ENCODE peak calls at places on chromosomes 6 and 20, in nine cellular contexts. W, B, X, Q, N, C, V, F and S are unnamed samples. For H3K4me1, the result is how much of the 10 kb centered on the place peaks cover.

GRCh38 chr6:1315560-1316386 is 3.9 kb downstream of the FOXQ1 start:
- DNase-seq in W (no peak), B (no peak), X (no peak), Q (no peak), N (no peak), C (no peak), V (no peak), F (no peak), S (no peak)

GRCh38 chr6:1131285-1132079 is 180.4 kb upstream of the FOXQ1 start:
- DNase-seq in W (no peak), B (no peak), X (no peak), Q (peak), N (no peak), C (no peak), V (no peak), F (no peak), S (no peak)

GRCh38 chr6:141290871-141291270 is 841.9 kb upstream of the GJE1 start:
- DNase-seq in W (no peak), B (no peak), X (no peak), Q (no peak), N (no peak), C (no peak), V (no peak), F (no peak), S (no peak)

GRCh38 chr20:49280463-49281058 is 2.7 kb upstream of the ZNFX1 start:
- DNase-seq in W (no peak), B (no peak), X (no peak), Q (no peak), N (no peak), C (no peak), V (no peak), F (no peak), S (no peak)

GRCh38 chr6:38571721-38572120 is 68.0 kb downstream of the BTBD9 start:
- DNase-seq in W (no peak), B (no peak), X (no peak), Q (no peak), N (no peak), C (no peak), V (no peak), F (no peak), S (no peak)

GRCh38 chr6:148769304-148769968 is 22.6 kb downstream of the UST start:
- DNase-seq in W (no peak), B (no peak), X (no peak), Q (no peak), N (no peak), C (no peak), V (no peak), F (no peak), S (no peak)

GRCh38 chr6:144408151-144408550 is 123.0 kb downstream of the UTRN start:
- DNase-seq in W (no peak), B (no peak), X (no peak), Q (no peak), N (no peak), C (no peak), V (no peak), F (no peak), S (no peak)

GRCh38 chr6:106064766-106065165 is 21.4 kb upstream of the PRDM1 start:
- DNase-seq in W (no peak), B (peak), X (no peak), Q (no peak), N (no peak), C (no peak), V (no peak), F (no peak), S (no peak)

GRCh38 chr6:155943635-155944034 is 488.0 kb upstream of the NOX3 start:
- DNase-seq in W (no peak), B (no peak), X (no peak), Q (no peak), N (no peak), C (no peak), V (no peak), F (no peak), S (no peak)

GRCh38 chr6:111804627-111805235 is 68.5 kb downstream of the FYN start:
- DNase-seq in W (no peak), B (no peak), X (peak), Q (peak), N (no peak), C (peak), V (no peak), F (no peak), S (no peak)

GRCh38 chr20:50526403-50526989 is 16.3 kb downstream of the PTPN1 start:
- DNase-seq in W (no peak), B (peak), X (no peak), Q (no peak), N (no peak), C (no peak), V (no peak), F (no peak), S (no peak)

GRCh38 chr20:25117961-25118360 is 36.0 kb upstream of the VSX1 start:
- DNase-seq in W (no peak), B (peak), X (no peak), Q (no peak), N (no peak), C (no peak), V (no peak), F (no peak), S (no peak)

GRCh38 chr6:29964904-29965872 is 22.9 kb downstream of the HLA-A start:
- DNase-seq in W (peak), B (peak), X (peak), Q (peak), N (peak), C (peak), V (peak), F (peak), S (peak)

GRCh38 chr6:16764188-16764950 is 3.1 kb upstream of the ATXN1 start:
- DNase-seq in W (no peak), B (no peak), X (no peak), Q (no peak), N (no peak), C (no peak), V (no peak), F (no peak), S (no peak)

GRCh38 chr20:51384854-51385253 is 157.7 kb downstream of the NFATC2 start:
- DNase-seq in W (no peak), B (no peak), X (no peak), Q (no peak), N (no peak), C (no peak), V (no peak), F (no peak), S (no peak)

GRCh38 chr6:144266091-144266649 is 19.0 kb upstream of the UTRN start:
- DNase-seq in W (peak), B (no peak), X (no peak), Q (peak), N (peak), C (no peak), V (peak), F (peak), S (no peak)

GRCh38 chr6:130158548-130158947 is 64.2 kb downstream of the SAMD3 start:
- DNase-seq in W (no peak), B (no peak), X (no peak), Q (no peak), N (no peak), C (no peak), V (no peak), F (no peak), S (no peak)

DNA sequence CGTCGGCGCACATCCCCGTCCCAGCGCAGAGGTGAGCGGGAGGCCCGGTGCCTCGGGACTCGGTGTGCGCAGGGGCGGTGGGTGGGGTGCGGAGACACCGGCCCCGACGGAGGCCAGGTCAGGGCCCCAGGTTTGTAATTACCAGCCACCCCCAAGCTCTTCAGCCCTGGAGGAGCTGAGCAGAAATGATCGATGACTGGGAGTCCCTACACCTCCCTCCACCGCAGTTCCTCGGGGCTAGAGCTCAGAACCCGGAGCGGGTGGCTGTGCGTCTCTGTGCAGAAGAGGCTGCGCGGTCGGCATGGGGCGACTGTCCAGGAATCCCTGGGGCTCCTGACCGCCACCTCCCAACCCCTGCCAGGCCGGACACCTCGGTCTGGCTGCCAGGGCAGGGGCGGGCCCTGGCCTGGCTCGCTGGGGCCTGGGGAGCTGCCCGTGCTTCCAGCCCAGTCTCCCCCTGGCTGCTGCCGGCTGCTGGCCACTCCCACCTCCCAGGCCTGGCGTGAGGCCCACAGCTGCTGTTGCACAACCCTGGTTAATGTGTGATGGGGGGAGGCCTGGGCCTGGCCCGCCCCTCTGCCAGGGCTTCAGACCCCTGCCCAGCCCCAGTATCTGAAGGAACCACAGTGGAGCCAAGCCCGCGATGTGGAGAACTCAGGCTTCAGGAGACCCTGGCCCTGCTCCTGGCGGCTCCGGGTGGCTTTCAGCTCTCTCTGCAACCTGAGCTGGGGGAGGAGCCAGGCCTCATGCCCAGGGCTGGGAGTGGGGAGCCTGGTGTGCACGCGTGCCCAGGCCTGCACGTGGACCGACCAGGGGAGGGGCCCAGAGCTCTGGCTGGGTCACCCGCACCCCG is 1.2 kb downstream of the SLC2A4RG start:
- DNase-seq in W (no peak), B (peak), X (no peak), Q (peak), N (peak), C (peak), V (peak), F (peak), S (peak)
- TF ChIP-seq POLR2A in W (no peak), B (no peak), X (peak), Q (peak), N (peak), C (peak), V (peak), F (peak), S (peak)

GRCh38 chr20:36861875-36862801 is 13.8 kb upstream of the TLDC2 start:
- DNase-seq in W (no peak), B (peak), X (no peak), Q (peak), N (peak), C (peak), V (peak), F (peak), S (peak)

GRCh38 chr20:36861625-36861874 is 14.4 kb upstream of the TLDC2 start:
- DNase-seq in W (no peak), B (no peak), X (no peak), Q (no peak), N (no peak), C (no peak), V (no peak), F (no peak), S (no peak)

GRCh38 chr20:36860339-36860738 is 15.6 kb upstream of the TLDC2 start:
- DNase-seq in W (no peak), B (no peak), X (no peak), Q (no peak), N (no peak), C (no peak), V (no peak), F (no peak), S (no peak)

GRCh38 chr20:36859700-36860330 is 16.1 kb upstream of the TLDC2 start:
- DNase-seq in W (no peak), B (no peak), X (no peak), Q (no peak), N (no peak), C (no peak), V (no peak), F (no peak), S (no peak)

GRCh38 chr20:36860811-36861624 is 14.9 kb upstream of the TLDC2 start:
- DNase-seq in W (no peak), B (no peak), X (no peak), Q (no peak), N (no peak), C (no peak), V (no peak), F (no peak), S (no peak)
- H3K4me1 ChIP-seq in W (under half), B (half or more), X (under half), Q (half or more), N (half or more), C (half or more), V (under half), F (under half), S (under half)

DNA sequence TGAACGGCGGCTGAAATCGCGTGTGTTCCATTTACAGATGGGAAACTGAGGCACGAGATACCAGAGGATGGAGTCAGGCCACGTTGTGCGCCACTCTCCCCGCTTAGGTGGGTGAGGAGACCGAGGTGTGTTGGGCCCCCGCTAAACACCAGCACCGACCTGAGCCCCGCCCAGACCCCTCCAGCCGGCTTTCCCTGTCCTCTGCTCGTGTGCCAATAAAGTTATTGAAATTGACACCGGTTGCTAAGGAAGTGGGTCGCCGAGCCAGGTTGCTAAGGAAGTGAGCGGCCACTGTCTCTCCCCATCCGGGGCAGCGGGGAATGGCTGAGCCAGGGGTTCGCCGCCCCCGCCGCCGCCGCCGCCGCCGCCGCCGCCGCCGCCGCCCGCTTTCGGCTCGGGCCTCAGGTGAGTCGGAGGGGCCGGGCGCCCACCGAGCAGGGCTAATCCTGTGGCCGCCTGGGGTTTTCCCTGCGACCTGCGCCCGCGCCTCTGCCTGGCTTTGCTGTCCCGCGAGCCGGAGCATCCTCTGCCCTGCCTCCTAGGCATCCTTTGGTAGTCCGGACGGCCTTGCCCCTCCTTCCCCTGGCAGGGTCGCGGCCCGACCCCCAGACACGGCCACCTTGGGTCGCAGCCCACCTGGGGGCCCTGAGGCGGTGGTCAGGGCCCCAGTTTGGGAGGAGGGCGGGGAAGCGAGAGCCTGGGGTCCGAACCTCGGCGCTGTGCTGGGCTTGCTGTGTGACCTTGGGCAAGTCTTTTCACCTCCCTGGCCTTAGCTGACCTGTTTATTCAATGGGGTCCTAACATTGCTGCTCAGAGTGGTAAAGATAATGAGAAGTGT is at the start of gene KIF3B:
- DNase-seq in W (peak), B (peak), X (peak), Q (peak), N (peak), C (peak), V (peak), F (peak), S (peak)
- TF ChIP-seq POLR2A in W (no peak), B (no peak), X (peak), Q (peak), N (peak), C (no peak), V (peak), F (peak), S (peak)

GRCh38 chr6:129135421-129135820 is 252.5 kb downstream of the LAMA2 start:
- DNase-seq in W (no peak), B (no peak), X (no peak), Q (no peak), N (no peak), C (no peak), V (no peak), F (no peak), S (no peak)

GRCh38 chr6:129133770-129134192 is 250.8 kb downstream of the LAMA2 start:
- DNase-seq in W (no peak), B (no peak), X (no peak), Q (no peak), N (no peak), C (no peak), V (no peak), F (no peak), S (no peak)

GRCh38 chr6:129136751-129137150 is 253.8 kb downstream of the LAMA2 start:
- DNase-seq in W (no peak), B (no peak), X (no peak), Q (no peak), N (no peak), C (no peak), V (no peak), F (no peak), S (no peak)

GRCh38 chr6:129131282-129131681 is 248.3 kb downstream of the LAMA2 start:
- DNase-seq in W (no peak), B (no peak), X (no peak), Q (peak), N (peak), C (no peak), V (no peak), F (peak), S (no peak)

GRCh38 chr6:129134535-129134934 is 251.6 kb downstream of the LAMA2 start:
- DNase-seq in W (no peak), B (no peak), X (no peak), Q (no peak), N (no peak), C (no peak), V (no peak), F (no peak), S (no peak)
- H3K4me1 ChIP-seq in W (under half), B (under half), X (under half), Q (under half), N (under half), C (under half), V (under half), F (under half), S (under half)

GRCh38 chr20:31722388-31723281 is at the start of gene BCL2L1:
- DNase-seq in W (no peak), B (peak), X (no peak), Q (peak), N (peak), C (peak), V (peak), F (peak), S (peak)
- TF ChIP-seq POLR2A in W (no peak), B (peak), X (peak), Q (peak), N (peak), C (peak), V (peak), F (peak), S (peak)

GRCh38 chr6:43825187-43826115 is 55.4 kb downstream of the VEGFA start:
- DNase-seq in W (no peak), B (no peak), X (no peak), Q (peak), N (no peak), C (no peak), V (no peak), F (no peak), S (no peak)

GRCh38 chr6:43826739-43827138 is 56.7 kb downstream of the VEGFA start:
- DNase-seq in W (no peak), B (no peak), X (no peak), Q (no peak), N (peak), C (no peak), V (no peak), F (no peak), S (no peak)

GRCh38 chr6:43824741-43825064 is 54.7 kb downstream of the VEGFA start:
- DNase-seq in W (no peak), B (no peak), X (no peak), Q (no peak), N (no peak), C (no peak), V (no peak), F (no peak), S (no peak)

GRCh38 chr6:43823390-43823789 is 53.4 kb downstream of the VEGFA start:
- DNase-seq in W (no peak), B (no peak), X (no peak), Q (no peak), N (no peak), C (no peak), V (no peak), F (no peak), S (no peak)

GRCh38 chr6:43823879-43824740 is 54.1 kb downstream of the VEGFA start:
- DNase-seq in W (no peak), B (no peak), X (no peak), Q (peak), N (no peak), C (no peak), V (peak), F (no peak), S (peak)
- H3K4me1 ChIP-seq in W (under half), B (under half), X (under half), Q (under half), N (under half), C (under half), V (half or more), F (under half), S (under half)

DNA sequence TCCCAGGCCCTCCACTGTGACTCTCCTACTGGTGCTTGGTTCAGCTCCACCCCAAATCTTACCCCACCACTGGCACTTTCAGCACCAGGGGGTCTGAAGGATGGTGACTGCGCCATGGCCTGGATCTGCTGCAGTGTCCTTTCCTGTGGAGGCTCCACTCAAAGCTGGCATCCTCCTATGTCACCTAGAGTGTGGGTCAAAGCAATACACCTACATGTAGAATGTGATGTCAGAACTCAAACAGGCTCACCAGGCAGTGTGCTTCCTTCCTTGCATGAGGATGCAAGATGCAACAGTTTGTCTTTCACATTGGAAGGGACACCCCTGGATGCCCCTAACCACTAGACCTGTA is 32.8 kb upstream of the MICB start:
- DNase-seq in W (no peak), B (peak), X (no peak), Q (no peak), N (no peak), C (no peak), V (no peak), F (no peak), S (no peak)
- TF ChIP-seq POLR2A in W (no peak), B (no peak), X (peak), Q (no peak), N (no peak), C (no peak), V (no peak), F (no peak), S (no peak)

DNA sequence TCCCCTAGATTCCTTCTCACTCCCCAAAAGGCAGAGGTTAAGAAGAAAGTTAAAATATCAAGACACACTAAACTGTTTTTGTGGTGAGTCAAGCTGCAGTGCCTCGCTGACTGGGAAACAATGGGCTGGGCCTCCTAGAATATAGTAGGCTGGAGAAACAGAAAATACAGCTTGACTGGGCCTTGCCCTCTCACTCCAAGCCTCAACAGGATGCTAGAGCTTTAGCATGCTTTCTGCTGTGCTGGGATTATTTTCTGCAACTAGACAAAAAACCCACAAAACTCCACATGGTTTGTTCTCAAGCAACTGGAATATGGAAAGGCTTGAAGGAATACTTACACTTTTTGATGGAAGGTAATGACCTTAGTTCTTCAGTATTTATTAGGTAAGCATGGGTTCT is 27.9 kb downstream of the FOXO3 start:
- DNase-seq in W (no peak), B (no peak), X (no peak), Q (no peak), N (no peak), C (no peak), V (no peak), F (no peak), S (no peak)
- H3K4me1 ChIP-seq in W (half or more), B (half or more), X (under half), Q (half or more), N (under half), C (under half), V (half or more), F (half or more), S (half or more)

GRCh38 chr6:10528170-10528981 is 7.2 kb downstream of the GCNT2 start:
- DNase-seq in W (no peak), B (no peak), X (peak), Q (peak), N (no peak), C (no peak), V (peak), F (no peak), S (no peak)
- TF ChIP-seq POLR2A in W (no peak), B (no peak), X (peak), Q (peak), N (no peak), C (no peak), V (peak), F (no peak), S (peak)